ENCODE peak calls at places on chromosome 11, in four cellular contexts. V is AG10803, R is neural progenitor cell, S is colonic mucosa. Q is an unnamed sample.

GRCh38 chr11:122258446-122258994 is 142.5 kb upstream of the BLID start:
- DNase-seq in V (no peak), R (no peak), S (no peak), Q (no peak)

GRCh38 chr11:8262552-8263108 is 1.0 kb downstream of the LMO1 start:
- DNase-seq in V (peak), R (peak), S (no peak), Q (peak)

GRCh38 chr11:2886191-2886894 is 768 bp upstream of the CDKN1C start:
- DNase-seq in V (no peak), R (peak), S (no peak), Q (peak)

GRCh38 chr11:35014352-35014751 is 97.9 kb downstream of the PDHX start:
- DNase-seq in V (peak), R (no peak), S (no peak), Q (peak)

GRCh38 chr11:35751664-35752061 is 89.1 kb downstream of the TRIM44 start:
- DNase-seq in V (no peak), R (no peak), S (no peak), Q (no peak)

GRCh38 chr11:63508009-63508408 is 2.1 kb downstream of the LGALS12 start:
- DNase-seq in V (no peak), R (peak), S (peak), Q (peak)

GRCh38 chr11:35617687-35618496 is at the start of gene FJX1:
- DNase-seq in V (peak), R (peak), S (peak), Q (peak)

GRCh38 chr11:75275581-75275980 is 35.0 kb downstream of the TPBGL start:
- DNase-seq in V (no peak), R (no peak), S (peak), Q (peak)

GRCh38 chr11:15843309-15843857 is 513.0 kb downstream of the SOX6 start:
- DNase-seq in V (no peak), R (peak), S (no peak), Q (no peak)

GRCh38 chr11:112345166-112345565 is 84.5 kb upstream of the PLET1 start:
- DNase-seq in V (no peak), R (no peak), S (no peak), Q (peak)

GRCh38 chr11:2122907-2123627 is 16.1 kb downstream of the IGF2 start:
- DNase-seq in V (no peak), R (no peak), S (no peak), Q (no peak)

GRCh38 chr11:512895-513595 is 6.0 kb upstream of the RNH1 start:
- DNase-seq in V (no peak), R (no peak), S (no peak), Q (no peak)

GRCh38 chr11:111063711-111064110 is 181.8 kb upstream of the POU2AF2 start:
- DNase-seq in V (no peak), R (peak), S (no peak), Q (no peak)

GRCh38 chr11:106061249-106061794 is 15.8 kb downstream of the KBTBD3 start:
- DNase-seq in V (no peak), R (no peak), S (no peak), Q (no peak)

GRCh38 chr11:14409891-14410290 is 50.9 kb upstream of the RRAS2 start:
- DNase-seq in V (no peak), R (no peak), S (no peak), Q (no peak)

GRCh38 chr11:105202844-105203548 is 63.4 kb upstream of the CARD18 start:
- DNase-seq in V (no peak), R (no peak), S (peak), Q (no peak)

GRCh38 chr11:110447897-110448522 is 18.3 kb downstream of the FDX1 start:
- DNase-seq in V (no peak), R (no peak), S (no peak), Q (no peak)

GRCh38 chr11:34364102-34364501 is 6.3 kb upstream of the ABTB2 start:
- DNase-seq in V (peak), R (no peak), S (no peak), Q (no peak)

GRCh38 chr11:134678744-134679143 is 266.7 kb upstream of the B3GAT1 start:
- DNase-seq in V (no peak), R (no peak), S (no peak), Q (no peak)

GRCh38 chr11:7418916-7419315 is 66.4 kb upstream of the OLFML1 start:
- DNase-seq in V (no peak), R (no peak), S (no peak), Q (no peak)

GRCh38 chr11:47971501-47971900 is 8.9 kb upstream of the PTPRJ start:
- DNase-seq in V (no peak), R (no peak), S (no peak), Q (no peak)

GRCh38 chr11:70854891-70855556 is 397.4 kb downstream of the SHANK2 start:
- DNase-seq in V (no peak), R (no peak), S (no peak), Q (no peak)

GRCh38 chr11:95092549-95093324 is 3.1 kb downstream of the ENDOD1 start:
- DNase-seq in V (peak), R (peak), S (peak), Q (peak)

GRCh38 chr11:114440971-114441810 is 1.9 kb downstream of the REXO2 start:
- DNase-seq in V (peak), R (no peak), S (no peak), Q (peak)
- H3K4me3 ChIP-seq in V (peak), R (peak), S (no peak), Q (peak)

DNA sequence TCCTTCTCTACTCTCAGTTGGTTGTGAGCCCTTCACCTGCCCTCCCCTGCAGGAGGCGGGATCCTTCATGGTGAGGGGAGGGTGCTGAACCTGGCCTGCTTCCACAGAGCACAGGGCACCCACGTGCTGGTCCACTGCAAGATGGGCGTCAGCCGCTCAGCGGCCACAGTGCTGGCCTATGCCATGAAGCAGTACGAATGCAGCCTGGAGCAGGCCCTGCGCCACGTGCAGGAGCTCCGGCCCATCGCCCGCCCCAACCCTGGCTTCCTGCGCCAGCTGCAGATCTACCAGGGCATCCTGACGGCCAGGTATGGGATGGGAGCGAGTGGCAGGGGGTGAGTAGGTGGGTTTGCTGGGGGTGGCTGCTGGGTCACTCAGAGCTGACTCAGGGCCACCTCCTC is 6.3 kb downstream of the SSH3 start:
- DNase-seq in V (no peak), R (no peak), S (no peak), Q (no peak)
- TF ChIP-seq CTCF in V (no peak), R (no peak), S (no peak), Q (no peak)

GRCh38 chr11:57095417-57095816 is 86.3 kb upstream of the LRRC55 start:
- DNase-seq in V (no peak), R (no peak), S (no peak), Q (no peak)
- H3K4me3 ChIP-seq in V (no peak), R (no peak), S (no peak), Q (no peak)

DNA sequence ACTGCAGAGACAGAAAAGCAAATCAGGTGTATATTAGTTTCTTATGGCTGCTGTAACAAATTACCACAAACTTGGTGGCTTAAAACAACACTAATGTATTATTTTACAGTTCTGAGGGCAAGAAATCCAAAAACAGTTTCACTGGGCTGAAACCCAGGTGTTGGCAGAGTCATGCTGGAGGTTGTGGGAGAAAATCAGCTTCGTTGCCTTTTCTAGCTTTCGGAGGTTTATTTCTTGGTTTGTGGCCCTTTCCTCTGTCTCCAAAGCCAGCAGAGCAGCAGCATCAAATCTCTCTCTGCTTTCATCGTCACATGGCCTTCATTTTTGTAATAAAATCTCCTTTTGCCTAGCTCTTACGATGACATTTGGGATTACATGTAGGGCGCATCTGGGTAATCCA is 33.0 kb upstream of the OR6M1 start:
- DNase-seq in V (no peak), R (no peak), S (no peak), Q (no peak)
- TF ChIP-seq CTCF in V (no peak), R (no peak), S (no peak), Q (no peak)

GRCh38 chr11:20162824-20163777 is 2.8 kb upstream of the DBX1 start:
- DNase-seq in V (peak), R (peak), S (no peak), Q (peak)
- H3K4me3 ChIP-seq in V (peak), R (peak), S (no peak), Q (peak)

GRCh38 chr11:44379141-44380008 is 69.4 kb upstream of the ALX4 start:
- DNase-seq in V (no peak), R (no peak), S (no peak), Q (no peak)

GRCh38 chr11:44377121-44377520 is 67.2 kb upstream of the ALX4 start:
- DNase-seq in V (no peak), R (no peak), S (no peak), Q (no peak)

GRCh38 chr11:44376423-44376822 is 66.5 kb upstream of the ALX4 start:
- DNase-seq in V (no peak), R (no peak), S (no peak), Q (no peak)

GRCh38 chr11:44380009-44380313 is 70.0 kb upstream of the ALX4 start:
- DNase-seq in V (no peak), R (no peak), S (no peak), Q (no peak)

GRCh38 chr11:44377914-44378321 is 68.0 kb upstream of the ALX4 start:
- DNase-seq in V (no peak), R (no peak), S (no peak), Q (no peak)
- TF ChIP-seq CTCF in V (no peak), R (no peak), S (no peak), Q (no peak)

GRCh38 chr11:130613396-130613795 is 165.0 kb downstream of the ADAMTS15 start:
- DNase-seq in V (no peak), R (no peak), S (no peak), Q (peak)
- H3K4me3 ChIP-seq in V (no peak), R (no peak), S (no peak), Q (no peak)

DNA sequence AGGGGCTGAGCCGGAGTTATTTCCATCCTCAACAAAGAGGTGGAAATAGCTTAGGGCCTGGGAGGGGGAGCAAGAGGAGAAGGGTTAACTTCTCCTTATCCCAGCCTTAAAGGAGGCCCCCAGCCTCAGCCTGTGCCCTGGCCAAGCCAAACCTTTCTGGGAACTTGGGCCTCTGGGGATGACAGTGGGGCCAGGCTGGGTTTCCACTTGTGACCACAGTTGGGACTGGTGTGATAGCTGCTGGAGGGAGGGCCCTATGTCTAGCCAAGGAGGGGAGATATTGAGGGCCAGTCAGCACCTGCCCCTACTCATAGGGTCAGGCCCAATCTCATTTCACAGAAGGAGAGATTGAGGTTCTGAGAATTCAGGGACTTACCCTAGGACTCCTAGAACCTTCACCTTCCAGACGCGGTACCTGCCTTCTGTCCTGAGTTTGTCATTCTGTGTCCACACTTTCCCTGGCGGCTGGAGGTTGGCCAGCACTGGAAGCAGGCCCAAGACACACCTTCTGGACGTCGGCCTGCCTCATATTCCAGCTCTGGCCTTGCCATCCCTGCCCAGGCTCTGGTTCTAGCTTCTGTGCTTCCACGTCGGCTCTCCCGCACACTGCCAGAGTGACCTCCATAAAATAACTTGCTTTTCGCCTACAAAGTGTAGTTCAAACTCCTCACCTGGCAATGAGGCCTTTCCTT is 3.1 kb downstream of the RELT start:
- DNase-seq in V (no peak), R (no peak), S (peak), Q (no peak)
- TF ChIP-seq CTCF in V (no peak), R (no peak), S (no peak), Q (no peak)